ENCODE peak calls at places on chromosomes 1 and 21, in nine cellular contexts. A is HCT116, W is Panc1, D is A549, Z is K562, X is HL-60, L is HepG2, P is GM12878, V is SK-N-SH. U is an unnamed sample.
A peak's percentile ranks its signal among the peaks of the same experiment; 100 is the strongest.

GRCh38 chr1:83954301-83954823 is 44.6 kb downstream of the TTLL7 start:
- DNase-seq in A (no peak), W (no peak), D (no peak), Z (no peak), X (no peak), L (no peak), P (no peak), V (no peak), U (peak; percentile 24)

GRCh38 chr1:236523704-236524141 is at the start of gene LGALS8:
- DNase-seq in A (peak; percentile 62), W (no peak), D (peak; percentile 82), Z (peak; percentile 96), X (peak; percentile 77), L (peak; percentile 43), P (no peak), V (peak; percentile 93), U (peak; percentile 82)

GRCh38 chr1:54965624-54966340 is 14.6 kb upstream of the TMEM61 start:
- DNase-seq in A (peak; percentile 35), W (no peak), D (no peak), Z (peak; percentile 68), X (peak; percentile 97), L (no peak), P (peak; percentile 60), V (no peak), U (no peak)

GRCh38 chr1:117527566-117528102 is 78.2 kb upstream of the TENT5C start:
- DNase-seq in A (no peak), W (no peak), D (no peak), Z (no peak), X (no peak), L (no peak), P (no peak), V (no peak), U (no peak)

GRCh38 chr21:34092241-34092921 is 19.0 kb downstream of the MRPS6 start:
- DNase-seq in A (no peak), W (no peak), D (no peak), Z (no peak), X (no peak), L (no peak), P (no peak), V (no peak), U (peak; percentile 30)

GRCh38 chr1:227891223-227891954 is 56.3 kb downstream of the WNT9A start:
- DNase-seq in A (no peak), W (no peak), D (no peak), Z (no peak), X (no peak), L (no peak), P (no peak), V (peak; percentile 27), U (no peak)

GRCh38 chr1:113714606-113715269 is 44.5 kb downstream of the PHTF1 start:
- DNase-seq in A (no peak), W (no peak), D (no peak), Z (no peak), X (no peak), L (no peak), P (no peak), V (no peak), U (peak; percentile 25)

GRCh38 chr1:70221241-70222077 is at the start of gene SRSF11:
- DNase-seq in A (peak; percentile 85), W (peak; percentile 76), D (peak; percentile 66), Z (peak; percentile 88), X (peak; percentile 73), L (peak; percentile 85), P (peak; percentile 79), V (peak; percentile 94), U (peak; percentile 97)

GRCh38 chr1:15678578-15678977 is 5.5 kb upstream of the PLEKHM2 start:
- DNase-seq in A (peak; percentile 45), W (no peak), D (no peak), Z (no peak), X (no peak), L (peak; percentile 62), P (peak; percentile 53), V (no peak), U (peak; percentile 65)

GRCh38 chr1:83942914-83943313 is 56.0 kb downstream of the TTLL7 start:
- DNase-seq in A (no peak), W (no peak), D (no peak), Z (no peak), X (no peak), L (no peak), P (no peak), V (no peak), U (peak; percentile 42)

GRCh38 chr1:6424000-6424565 is 493 bp upstream of the ESPN start:
- DNase-seq in A (no peak), W (no peak), D (no peak), Z (peak; percentile 43), X (no peak), L (no peak), P (no peak), V (peak; percentile 73), U (peak; percentile 78)

GRCh38 chr1:160342520-160342919 is 530 bp downstream of the COPA start:
- DNase-seq in A (no peak), W (no peak), D (no peak), Z (no peak), X (no peak), L (no peak), P (no peak), V (no peak), U (no peak)

GRCh38 chr1:172449012-172449584 is 5.2 kb upstream of the PIGC start:
- DNase-seq in A (no peak), W (no peak), D (peak; percentile 36), Z (no peak), X (no peak), L (peak; percentile 92), P (no peak), V (no peak), U (no peak)

GRCh38 chr1:37325010-37325409 is 149.4 kb upstream of the ZC3H12A start:
- DNase-seq in A (no peak), W (no peak), D (no peak), Z (no peak), X (no peak), L (no peak), P (no peak), V (no peak), U (no peak)

GRCh38 chr1:12179111-12179519 is 12.3 kb downstream of the TNFRSF1B start:
- DNase-seq in A (peak; percentile 63), W (no peak), D (no peak), Z (no peak), X (no peak), L (peak; percentile 36), P (no peak), V (no peak), U (no peak)

GRCh38 chr1:232221790-232222499 is 408.0 kb downstream of the SIPA1L2 start:
- DNase-seq in A (peak; percentile 16), W (peak; percentile 30), D (peak; percentile 10), Z (no peak), X (peak; percentile 1), L (no peak), P (no peak), V (no peak), U (no peak)

GRCh38 chr1:54289061-54289938 is 89.3 kb downstream of the MRPL37 start:
- DNase-seq in A (no peak), W (no peak), D (no peak), Z (no peak), X (no peak), L (no peak), P (no peak), V (no peak), U (no peak)

GRCh38 chr1:233359431-233359830 is 31.9 kb downstream of the MAP3K21 start:
- DNase-seq in A (no peak), W (no peak), D (peak; percentile 60), Z (no peak), X (no peak), L (peak; percentile 34), P (no peak), V (no peak), U (no peak)

GRCh38 chr1:39146681-39147080 is 57.8 kb upstream of the MACF1 start:
- DNase-seq in A (no peak), W (no peak), D (no peak), Z (no peak), X (no peak), L (no peak), P (no peak), V (no peak), U (no peak)

GRCh38 chr1:54549181-54549924 is 1.3 kb downstream of the ACOT11 start:
- DNase-seq in A (no peak), W (no peak), D (no peak), Z (no peak), X (no peak), L (no peak), P (no peak), V (no peak), U (no peak)

DNA sequence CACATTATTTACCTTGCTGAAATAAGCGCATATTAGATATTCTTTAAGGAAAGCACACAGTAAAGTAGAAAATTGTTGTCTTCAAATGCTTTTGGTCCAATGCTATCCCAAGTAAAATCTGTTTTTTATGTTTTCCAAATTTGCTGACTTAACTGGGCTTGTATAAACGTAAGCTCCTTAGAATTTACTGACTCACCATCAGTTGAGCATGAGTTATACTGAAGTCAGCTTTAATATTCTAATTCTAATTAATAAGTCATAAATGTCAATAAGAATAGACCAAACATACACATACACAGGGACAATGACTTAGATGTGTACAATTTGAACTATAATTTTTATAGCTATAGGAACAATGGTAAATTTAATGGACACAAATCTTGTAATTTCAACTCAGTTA is 319.2 kb downstream of the TPR start:
- DNase-seq in A (no peak), W (no peak), D (no peak), Z (no peak), X (no peak), L (no peak), P (no peak), V (no peak), U (no peak)
- TF ChIP-seq REST in A (no peak), W (no peak), D (no peak), Z (no peak), X (no peak), L (no peak), P (no peak), V (no peak), U (no peak)

GRCh38 chr1:201748331-201748730 is 80.6 kb upstream of the IPO9 start:
- DNase-seq in A (no peak), W (no peak), D (no peak), Z (no peak), X (no peak), L (no peak), P (no peak), V (no peak), U (peak; percentile 30)
- TF ChIP-seq REST in A (no peak), W (no peak), D (no peak), Z (no peak), X (no peak), L (no peak), P (no peak), V (peak; percentile 65), U (no peak)

GRCh38 chr21:36693144-36694040 is 5.5 kb upstream of the SIM2 start:
- DNase-seq in A (no peak), W (no peak), D (no peak), Z (no peak), X (no peak), L (no peak), P (no peak), V (peak; percentile 55), U (peak; percentile 72)
- TF ChIP-seq REST in A (no peak), W (no peak), D (no peak), Z (no peak), X (no peak), L (no peak), P (no peak), V (no peak), U (no peak)

GRCh38 chr1:220791287-220791686 is 4.6 kb downstream of the MTARC1 start:
- DNase-seq in A (no peak), W (no peak), D (no peak), Z (no peak), X (no peak), L (no peak), P (no peak), V (peak; percentile 32), U (no peak)
- TF ChIP-seq REST in A (no peak), W (no peak), D (no peak), Z (no peak), X (no peak), L (no peak), P (no peak), V (no peak), U (no peak)

U was measured in GM23338.